ENCODE peak calls at places on chromosome 3, in ten cellular contexts. P is NCI-H524; L is foreskin fibroblast; E is Calu3; T is HS-5; F is OCI-M1; Y is central memory CD4-positive, alpha-beta T cell; N is nephron progenitor cell; J is Caki2; M is glomerular endothelial cell. V is an unnamed sample.

GRCh38 chr3:185308126-185308754 is 54.4 kb upstream of the EHHADH start:
- DNase-seq in P (peak; percentile 58), L (peak; percentile 53), E (peak; percentile 90), T (peak; percentile 24), F (peak; percentile 84), Y (peak; percentile 18), N (peak; percentile 63), J (peak; percentile 49), M (no peak), V (peak; percentile 21)

GRCh38 chr3:13581485-13582365 is 32.8 kb downstream of the FBLN2 start:
- DNase-seq in P (no peak), L (no peak), E (no peak), T (no peak), F (no peak), Y (no peak), N (no peak), J (no peak), M (no peak), V (no peak)

GRCh38 chr3:195911946-195912270 is 3.6 kb upstream of the TNK2 start:
- DNase-seq in P (no peak), L (no peak), E (no peak), T (no peak), F (no peak), Y (no peak), N (no peak), J (peak; percentile 69), M (no peak), V (no peak)

GRCh38 chr3:49469037-49469875 is 811 bp upstream of the DAG1 start:
- DNase-seq in P (peak; percentile 41), L (peak; percentile 82), E (peak; percentile 72), T (no peak), F (no peak), Y (no peak), N (peak; percentile 71), J (peak; percentile 12), M (peak; percentile 36), V (peak; percentile 83)

GRCh38 chr3:56131976-56132590 is 336.2 kb downstream of the ERC2 start:
- DNase-seq in P (no peak), L (peak; percentile 90), E (peak; percentile 69), T (peak; percentile 92), F (peak; percentile 18), Y (no peak), N (no peak), J (peak; percentile 87), M (peak; percentile 12), V (peak; percentile 69)

GRCh38 chr3:100893590-100893989 is 99.6 kb downstream of the ABI3BP start:
- DNase-seq in P (peak; percentile 41), L (peak; percentile 27), E (peak; percentile 50), T (no peak), F (peak; percentile 48), Y (no peak), N (peak; percentile 18), J (no peak), M (no peak), V (no peak)

GRCh38 chr3:14522768-14523167 is 17.4 kb downstream of the GRIP2 start:
- DNase-seq in P (no peak), L (no peak), E (no peak), T (no peak), F (no peak), Y (no peak), N (no peak), J (no peak), M (no peak), V (no peak)

GRCh38 chr3:13890377-13891016 is 10.6 kb upstream of the WNT7A start:
- DNase-seq in P (no peak), L (no peak), E (no peak), T (no peak), F (no peak), Y (peak; percentile 60), N (no peak), J (no peak), M (no peak), V (no peak)

GRCh38 chr3:99817047-99817436 is 620 bp upstream of the CMSS1 start:
- DNase-seq in P (peak; percentile 66), L (no peak), E (peak; percentile 14), T (no peak), F (no peak), Y (no peak), N (peak; percentile 21), J (no peak), M (no peak), V (no peak)

V was measured in hepatic stellate cell.